ENCODE peak calls at places on chromosomes 3 and 15, in eight cellular contexts. W is stomach, Y is neural progenitor cell, R is lower lobe of right lung, J is esophagus muscularis mucosa, G is spleen, M is RWPE1, Q is ovary. S is an unnamed sample.

GRCh38 chr3:128794788-128795649 is 69.0 kb downstream of the RAB7A start:
- DNase-seq in W (peak), Y (peak), R (no peak), J (peak), G (peak), M (peak), Q (peak), S (no peak)

GRCh38 chr15:69848551-69849231 is 249.0 kb downstream of the TLE3 start:
- DNase-seq in W (no peak), Y (no peak), R (no peak), J (no peak), G (no peak), M (peak), Q (no peak), S (no peak)

GRCh38 chr3:53109822-53110771 is 20.1 kb downstream of the RFT1 start:
- DNase-seq in W (peak), Y (peak), R (peak), J (no peak), G (no peak), M (peak), Q (peak), S (peak)

GRCh38 chr3:58043933-58044332 is 35.7 kb downstream of the FLNB start:
- DNase-seq in W (no peak), Y (no peak), R (no peak), J (no peak), G (no peak), M (no peak), Q (no peak), S (no peak)

GRCh38 chr3:14439501-14440167 is 37.2 kb downstream of the SLC6A6 start:
- DNase-seq in W (peak), Y (no peak), R (peak), J (no peak), G (peak), M (no peak), Q (peak), S (no peak)

GRCh38 chr3:190382082-190382481 is 5.9 kb upstream of the CLDN16 start:
- DNase-seq in W (no peak), Y (no peak), R (no peak), J (no peak), G (no peak), M (peak), Q (no peak), S (peak)

GRCh38 chr15:71823801-71824200 is 13.4 kb downstream of the NR2E3 start:
- DNase-seq in W (no peak), Y (no peak), R (no peak), J (no peak), G (no peak), M (no peak), Q (no peak), S (no peak)

GRCh38 chr3:13192471-13193213 is 119.4 kb upstream of the IQSEC1 start:
- DNase-seq in W (no peak), Y (peak), R (no peak), J (no peak), G (peak), M (no peak), Q (no peak), S (no peak)

GRCh38 chr15:66921319-66921718 is 144.1 kb upstream of the SMAD3 start:
- DNase-seq in W (peak), Y (no peak), R (no peak), J (no peak), G (no peak), M (no peak), Q (no peak), S (no peak)

DNA sequence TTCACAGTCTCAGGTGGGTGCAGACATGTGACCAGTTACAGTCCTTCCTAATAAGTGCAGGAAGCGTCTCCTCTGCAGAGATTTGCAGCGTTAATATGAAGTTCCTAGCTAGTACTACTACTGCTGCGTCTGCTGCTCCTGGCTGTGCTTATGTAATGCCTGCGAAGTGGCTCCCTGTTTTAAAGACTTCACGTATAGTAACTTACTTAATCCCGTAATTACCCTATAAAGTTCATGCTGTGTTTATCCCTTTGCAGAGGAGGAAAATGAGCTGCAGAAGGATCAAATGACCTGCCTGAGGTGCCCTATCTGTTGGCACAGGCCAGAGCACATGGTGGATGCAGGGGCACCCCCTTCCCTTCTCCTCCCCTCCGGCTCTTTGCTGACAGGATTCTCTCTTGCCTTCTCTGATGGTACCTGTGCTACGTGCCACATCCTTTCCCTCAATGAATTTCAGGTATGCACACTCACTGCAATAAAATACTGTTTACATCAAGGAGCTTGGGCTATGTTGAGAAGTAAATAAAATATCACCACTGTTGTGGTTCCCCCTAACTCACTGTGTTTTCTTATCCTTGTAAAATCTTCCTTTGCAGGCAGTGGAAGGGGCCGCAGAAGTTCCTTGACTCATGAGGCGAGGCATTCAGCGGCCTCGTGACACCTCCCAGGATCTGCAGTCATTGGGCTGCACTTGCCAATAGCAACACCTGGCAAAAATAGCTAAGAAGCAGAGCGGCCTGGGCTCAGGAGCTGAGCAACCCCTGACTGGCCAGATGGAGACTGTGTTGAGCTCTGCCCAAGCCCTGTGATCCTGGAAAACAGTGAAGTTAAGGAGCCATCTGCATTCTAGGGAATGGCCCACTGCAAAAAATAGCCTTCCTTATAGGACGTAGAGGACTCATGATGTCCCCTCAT is 188.9 kb upstream of the ATP10A start:
- DNase-seq in W (no peak), Y (no peak), R (no peak), J (no peak), G (no peak), M (no peak), Q (no peak), S (no peak)
- H3K27ac ChIP-seq in W (no peak), Y (no peak), R (no peak), J (no peak), G (no peak), M (no peak), Q (no peak), S (no peak)

DNA sequence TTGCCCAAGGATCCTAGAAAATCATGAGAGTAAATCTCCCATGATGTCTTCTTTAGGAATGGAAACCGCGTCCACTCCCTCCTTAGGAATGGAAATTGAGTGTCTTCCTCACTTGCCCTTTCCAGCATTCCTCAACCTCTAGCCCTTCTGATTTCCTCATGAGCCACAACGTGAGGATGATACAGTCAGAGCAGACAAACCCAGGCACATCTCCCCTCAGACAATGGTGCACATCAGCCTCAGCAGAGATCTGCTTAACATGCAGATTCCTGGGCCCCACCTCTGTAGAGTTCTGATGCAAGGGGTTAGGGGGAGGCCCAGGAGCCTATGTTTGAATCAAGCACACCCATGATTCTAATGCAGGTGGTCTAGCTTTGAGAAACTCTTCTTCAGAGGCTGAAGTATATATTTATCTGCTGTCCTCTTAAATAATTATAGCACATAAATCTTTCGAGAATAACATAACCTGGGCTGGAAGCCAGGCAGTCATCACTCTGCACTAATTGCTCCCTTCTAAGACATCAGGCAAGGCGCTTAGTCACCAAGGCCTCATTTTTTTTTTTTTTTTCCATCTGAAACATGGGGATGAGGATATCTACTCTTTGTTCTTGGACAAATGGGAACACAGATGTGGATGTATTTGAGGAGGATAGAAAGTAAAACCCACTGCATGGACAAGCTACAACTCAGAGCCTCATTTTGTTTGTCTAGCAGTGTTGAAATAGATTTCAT is 81.7 kb downstream of the PRICKLE2 start:
- DNase-seq in W (no peak), Y (no peak), R (no peak), J (no peak), G (no peak), M (peak), Q (no peak), S (no peak)
- H3K27ac ChIP-seq in W (peak), Y (no peak), R (no peak), J (peak), G (no peak), M (peak), Q (no peak), S (peak)

GRCh38 chr3:4474683-4475490 is 7.8 kb upstream of the SUMF1 start:
- DNase-seq in W (no peak), Y (peak), R (peak), J (no peak), G (no peak), M (no peak), Q (peak), S (no peak)
- H3K27ac ChIP-seq in W (peak), Y (no peak), R (no peak), J (peak), G (no peak), M (no peak), Q (no peak), S (no peak)

GRCh38 chr15:68578175-68578959 is 426 bp upstream of the CORO2B start:
- DNase-seq in W (peak), Y (peak), R (peak), J (no peak), G (peak), M (peak), Q (peak), S (no peak)
- H3K27ac ChIP-seq in W (peak), Y (no peak), R (peak), J (peak), G (no peak), M (no peak), Q (peak), S (peak)

DNA sequence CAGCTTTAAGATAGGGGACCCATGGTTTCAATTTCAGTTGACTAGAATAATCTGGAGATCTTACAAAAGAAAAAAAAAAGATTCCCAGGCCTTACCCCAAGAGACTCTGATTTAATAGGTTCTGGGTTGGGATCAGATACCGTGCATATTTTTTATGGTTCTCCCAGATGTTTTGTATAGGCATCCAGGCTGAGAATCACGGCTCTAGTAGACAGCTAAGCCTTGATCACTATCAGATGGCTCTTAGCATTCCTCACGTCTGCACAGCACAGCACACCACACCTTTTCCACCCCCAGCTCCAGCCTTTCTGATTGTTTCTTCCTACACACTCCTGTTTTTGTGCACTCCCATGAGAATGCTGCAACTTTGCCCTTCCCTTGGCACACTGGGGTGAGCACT is 40.8 kb downstream of the TMEM45A start:
- DNase-seq in W (no peak), Y (no peak), R (no peak), J (no peak), G (no peak), M (no peak), Q (no peak), S (no peak)
- H3K27ac ChIP-seq in W (no peak), Y (no peak), R (no peak), J (no peak), G (no peak), M (no peak), Q (no peak), S (no peak)

GRCh38 chr3:126274735-126275734 is 82.2 kb downstream of the KLF15 start:
- DNase-seq in W (no peak), Y (no peak), R (no peak), J (peak), G (no peak), M (no peak), Q (no peak), S (no peak)
- H3K27ac ChIP-seq in W (no peak), Y (no peak), R (peak), J (no peak), G (no peak), M (no peak), Q (no peak), S (no peak)

DNA sequence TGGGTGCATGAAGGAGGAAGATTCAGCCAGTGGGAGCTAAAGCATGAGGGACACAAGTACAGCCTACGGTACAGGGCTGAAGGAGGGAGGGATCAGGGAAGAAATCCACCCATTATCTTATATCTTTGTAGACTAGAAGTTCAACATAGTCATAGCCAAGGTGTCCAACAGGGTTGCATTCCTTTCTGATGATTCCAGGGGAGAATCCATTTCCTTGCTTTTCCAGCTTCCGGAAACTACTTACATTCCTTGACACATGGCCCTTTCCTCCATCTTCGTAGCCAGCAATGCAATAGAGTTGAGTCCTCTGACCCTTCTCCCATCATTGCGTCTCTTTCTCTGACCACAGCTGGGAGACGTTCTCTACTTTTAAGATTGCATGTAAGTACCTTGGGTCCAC is 471.0 kb upstream of the SEMA6D start:
- DNase-seq in W (no peak), Y (no peak), R (no peak), J (no peak), G (no peak), M (no peak), Q (no peak), S (no peak)
- H3K27ac ChIP-seq in W (no peak), Y (no peak), R (no peak), J (no peak), G (no peak), M (no peak), Q (no peak), S (no peak)